ENCODE peak calls at places on chromosomes 5 and 9, in eight cellular contexts. E, U, X, F, R, N, T and H are unnamed samples.

GRCh38 chr9:136575626-136576268 is 29.9 kb upstream of the NOTCH1 start:
- DNase-seq in E (no peak), U (no peak), X (no peak), F (no peak), R (no peak), N (no peak), T (no peak), H (no peak)

GRCh38 chr5:143080407-143080806 is 310.2 kb downstream of the ARHGAP26 start:
- DNase-seq in E (no peak), U (no peak), X (no peak), F (no peak), R (no peak), N (no peak), T (no peak), H (no peak)

GRCh38 chr9:92650839-92651621 is 18.9 kb downstream of the IPPK start:
- DNase-seq in E (peak), U (no peak), X (peak), F (no peak), R (peak), N (peak), T (no peak), H (peak)

GRCh38 chr5:103389846-103390245 is 131.3 kb downstream of the MACIR start:
- DNase-seq in E (no peak), U (no peak), X (no peak), F (no peak), R (no peak), N (no peak), T (no peak), H (no peak)

GRCh38 chr5:7094626-7095025 is 301.3 kb upstream of the ADCY2 start:
- DNase-seq in E (no peak), U (no peak), X (no peak), F (no peak), R (no peak), N (no peak), T (no peak), H (peak)

GRCh38 chr5:40879163-40879942 is 29.9 kb upstream of the C7 start:
- DNase-seq in E (no peak), U (peak), X (no peak), F (no peak), R (no peak), N (no peak), T (no peak), H (peak)

GRCh38 chr9:122085260-122085659 is 7.8 kb downstream of the TTLL11 start:
- DNase-seq in E (no peak), U (no peak), X (no peak), F (no peak), R (no peak), N (no peak), T (no peak), H (no peak)

GRCh38 chr9:120579139-120579749 is 723 bp downstream of the CDK5RAP2 start:
- DNase-seq in E (no peak), U (peak), X (no peak), F (no peak), R (no peak), N (no peak), T (no peak), H (peak)

GRCh38 chr5:99285606-99286005 is 356.8 kb upstream of the CHD1 start:
- DNase-seq in E (no peak), U (no peak), X (no peak), F (no peak), R (no peak), N (no peak), T (no peak), H (no peak)

GRCh38 chr9:2210201-2210600 is 195.1 kb downstream of the SMARCA2 start:
- DNase-seq in E (no peak), U (no peak), X (no peak), F (no peak), R (no peak), N (no peak), T (no peak), H (no peak)

GRCh38 chr9:16642421-16643109 is 227.9 kb downstream of the BNC2 start:
- DNase-seq in E (no peak), U (no peak), X (no peak), F (no peak), R (no peak), N (no peak), T (no peak), H (no peak)

DNA sequence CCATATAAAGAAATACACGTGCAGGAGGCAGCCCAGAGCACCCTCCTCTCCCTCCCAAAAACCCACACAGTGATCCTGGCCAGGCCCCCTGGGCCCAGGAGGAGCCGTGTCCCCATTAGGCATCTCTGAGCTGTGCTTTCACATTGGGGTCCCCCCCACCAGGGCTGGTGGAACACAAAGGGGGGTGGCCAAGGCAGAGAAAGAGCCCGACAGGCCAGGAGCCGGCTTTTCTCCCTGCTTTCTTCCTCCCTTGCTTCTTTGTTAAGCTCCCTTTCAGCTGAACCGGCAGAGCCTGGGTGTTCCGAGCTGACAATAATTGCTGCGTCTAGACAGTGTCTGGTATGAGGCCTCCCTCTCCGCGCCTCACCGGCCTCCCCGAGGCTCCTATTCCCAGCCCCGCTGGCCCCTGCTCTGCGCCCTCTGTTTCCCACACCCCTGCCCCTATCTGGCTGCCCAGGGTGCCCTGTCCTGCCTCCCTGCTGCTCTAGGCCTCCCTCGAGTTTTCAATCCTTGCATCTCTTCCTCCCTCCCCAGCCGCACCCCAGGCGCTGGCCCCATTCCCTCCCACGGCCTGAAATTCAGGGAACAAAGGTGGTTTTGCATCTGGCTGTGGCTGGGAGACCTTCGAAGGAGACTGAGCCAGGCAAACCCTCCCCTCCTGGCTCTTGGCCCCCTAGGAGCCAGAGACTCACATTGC is 120.6 kb downstream of the C9orf50 start:
- DNase-seq in E (no peak), U (no peak), X (peak), F (no peak), R (peak), N (peak), T (peak), H (no peak)
- TF ChIP-seq POLR2A in E (no peak), U (no peak), X (no peak), F (no peak), R (no peak), N (no peak), T (no peak), H (no peak)

GRCh38 chr5:44619875-44620610 is 188.7 kb upstream of the MRPS30 start:
- DNase-seq in E (no peak), U (no peak), X (no peak), F (no peak), R (no peak), N (no peak), T (no peak), H (no peak)
- TF ChIP-seq POLR2A in E (no peak), U (no peak), X (no peak), F (no peak), R (no peak), N (no peak), T (no peak), H (no peak)

DNA sequence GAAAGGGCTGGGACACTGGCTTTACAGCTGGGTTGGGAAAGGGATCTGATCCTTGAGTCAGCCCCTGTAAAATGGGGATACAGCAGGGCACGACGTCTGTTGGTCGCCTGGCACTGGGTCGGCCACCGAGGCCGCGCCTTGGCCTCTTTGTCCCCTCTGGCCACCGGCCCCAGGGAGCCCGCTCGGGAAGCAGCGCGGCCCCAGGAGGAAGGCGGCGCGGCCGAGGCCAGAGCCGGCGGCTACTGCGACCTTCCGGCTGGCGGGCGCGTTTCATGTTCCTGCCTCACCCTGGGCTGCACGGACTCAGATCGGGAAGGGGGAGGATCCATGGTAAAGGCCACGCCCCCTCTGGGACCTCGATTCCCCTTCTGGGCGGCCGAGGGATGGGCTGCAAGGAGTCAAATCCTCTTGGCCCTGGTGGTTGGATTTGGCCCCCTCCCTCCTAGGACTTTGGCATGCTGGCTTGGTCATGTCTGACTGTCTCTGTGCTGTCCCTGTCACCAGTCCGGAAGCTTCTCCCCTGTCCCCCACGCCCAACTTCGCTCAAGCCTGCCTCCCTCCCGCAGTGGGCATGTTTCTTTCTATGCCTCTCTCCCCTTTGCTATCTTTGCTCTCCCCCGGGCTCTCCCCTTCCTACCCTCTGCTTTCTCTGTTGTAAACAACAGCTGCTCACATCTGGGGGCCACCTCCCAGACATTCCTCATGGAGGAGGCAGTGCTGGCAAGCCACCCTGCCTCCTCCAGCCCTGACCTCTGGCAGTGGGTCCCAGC is 25.8 kb downstream of the FPGS start:
- DNase-seq in E (peak), U (peak), X (peak), F (peak), R (peak), N (peak), T (peak), H (peak)
- TF ChIP-seq POLR2A in E (no peak), U (peak), X (peak), F (peak), R (peak), N (peak), T (peak), H (no peak)

GRCh38 chr5:122846051-122846567 is 696 bp downstream of the SNX24 start:
- DNase-seq in E (no peak), U (peak), X (no peak), F (no peak), R (no peak), N (no peak), T (no peak), H (peak)

GRCh38 chr5:122844136-122844915 is 1.1 kb upstream of the SNX24 start:
- DNase-seq in E (no peak), U (no peak), X (no peak), F (no peak), R (no peak), N (no peak), T (peak), H (peak)

GRCh38 chr5:122844916-122845252 is 529 bp upstream of the SNX24 start:
- DNase-seq in E (no peak), U (peak), X (no peak), F (no peak), R (no peak), N (no peak), T (peak), H (no peak)

GRCh38 chr5:122847687-122848081 is 2.3 kb downstream of the SNX24 start:
- DNase-seq in E (no peak), U (no peak), X (no peak), F (no peak), R (no peak), N (no peak), T (no peak), H (no peak)

DNA sequence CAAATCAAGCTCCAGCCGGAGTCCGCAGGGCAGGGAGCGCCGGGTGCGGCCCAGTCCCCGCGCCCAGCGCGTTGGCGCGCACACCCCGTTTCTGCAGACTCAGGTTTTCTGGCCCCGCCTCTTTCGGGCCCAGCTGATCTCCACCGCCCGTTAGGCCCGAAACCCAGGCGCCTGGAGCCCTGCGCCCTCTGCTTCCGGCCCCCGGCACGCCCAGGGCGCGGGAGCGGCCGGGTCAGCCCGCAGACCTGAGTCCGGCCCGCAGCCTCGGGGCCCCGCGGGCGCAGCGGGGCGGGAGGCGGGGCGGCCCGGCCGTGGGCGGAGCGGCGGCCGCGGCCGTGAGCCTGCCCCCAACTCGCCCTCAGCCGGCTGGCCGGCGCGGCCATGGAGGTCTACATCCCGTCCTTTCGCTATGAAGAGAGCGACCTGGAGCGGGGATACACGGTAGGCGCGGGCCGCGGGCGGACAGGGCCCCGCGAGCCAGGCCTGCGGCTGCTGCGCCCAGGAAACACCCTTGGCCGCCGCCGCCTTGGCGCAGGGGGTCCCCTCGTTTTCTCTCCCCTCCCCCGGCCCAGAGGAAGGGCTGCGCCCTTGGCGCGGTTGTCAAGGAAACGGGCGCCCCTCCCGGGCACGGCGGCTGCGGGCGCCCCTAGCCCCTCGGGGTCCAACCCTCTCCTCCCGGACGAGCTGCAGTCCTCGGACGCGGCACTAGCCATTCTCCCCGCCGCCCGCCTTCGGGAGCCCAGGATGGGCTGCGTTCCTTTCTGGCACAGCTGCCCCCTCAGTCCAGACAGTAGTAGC is at the start of gene SNX24:
- DNase-seq in E (peak), U (peak), X (peak), F (peak), R (peak), N (peak), T (peak), H (peak)
- TF ChIP-seq POLR2A in E (no peak), U (peak), X (no peak), F (no peak), R (peak), N (no peak), T (peak), H (peak)

GRCh38 chr5:10607666-10608442 is 44.0 kb downstream of the ANKRD33B start:
- DNase-seq in E (no peak), U (no peak), X (peak), F (no peak), R (peak), N (peak), T (no peak), H (peak)

GRCh38 chr5:10610058-10610457 is 46.2 kb downstream of the ANKRD33B start:
- DNase-seq in E (no peak), U (no peak), X (no peak), F (no peak), R (no peak), N (no peak), T (no peak), H (no peak)

GRCh38 chr5:10611290-10611689 is 47.4 kb downstream of the ANKRD33B start:
- DNase-seq in E (no peak), U (no peak), X (no peak), F (no peak), R (peak), N (no peak), T (no peak), H (no peak)

GRCh38 chr5:10604975-10605374 is 41.1 kb downstream of the ANKRD33B start:
- DNase-seq in E (no peak), U (no peak), X (no peak), F (no peak), R (peak), N (no peak), T (no peak), H (no peak)

DNA sequence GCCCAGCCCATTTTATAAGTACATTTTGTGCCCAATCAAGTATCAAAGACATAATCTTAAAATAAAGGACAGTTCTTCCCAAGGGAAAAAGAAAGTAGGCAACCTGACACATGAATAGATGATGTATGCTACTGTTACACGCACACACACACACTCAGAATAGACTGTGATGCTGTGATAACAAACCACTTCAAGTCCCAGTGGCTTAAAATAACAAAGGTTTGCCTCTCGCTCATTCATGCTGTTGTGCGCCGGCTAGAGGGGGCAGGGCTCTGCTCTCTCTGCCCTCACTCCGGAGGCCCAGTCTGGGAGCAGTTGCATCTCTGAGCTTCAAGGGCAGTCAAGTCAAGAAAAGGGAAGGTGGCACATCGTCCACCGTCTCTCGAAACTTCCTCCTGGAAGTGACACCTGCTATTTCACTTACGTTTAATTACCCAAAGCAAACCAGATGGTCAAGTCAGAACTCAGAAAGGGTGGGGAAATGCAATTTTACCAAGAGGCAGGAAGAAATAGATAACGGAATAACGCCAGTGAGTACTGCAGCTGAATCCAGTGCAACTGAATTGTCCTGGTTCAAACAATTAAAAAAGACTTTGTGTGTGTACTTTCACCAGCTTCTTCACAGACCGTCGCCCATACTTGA is 43.3 kb downstream of the ANKRD33B start:
- DNase-seq in E (no peak), U (no peak), X (no peak), F (no peak), R (peak), N (no peak), T (no peak), H (peak)
- TF ChIP-seq POLR2A in E (no peak), U (no peak), X (no peak), F (no peak), R (no peak), N (no peak), T (no peak), H (no peak)

DNA sequence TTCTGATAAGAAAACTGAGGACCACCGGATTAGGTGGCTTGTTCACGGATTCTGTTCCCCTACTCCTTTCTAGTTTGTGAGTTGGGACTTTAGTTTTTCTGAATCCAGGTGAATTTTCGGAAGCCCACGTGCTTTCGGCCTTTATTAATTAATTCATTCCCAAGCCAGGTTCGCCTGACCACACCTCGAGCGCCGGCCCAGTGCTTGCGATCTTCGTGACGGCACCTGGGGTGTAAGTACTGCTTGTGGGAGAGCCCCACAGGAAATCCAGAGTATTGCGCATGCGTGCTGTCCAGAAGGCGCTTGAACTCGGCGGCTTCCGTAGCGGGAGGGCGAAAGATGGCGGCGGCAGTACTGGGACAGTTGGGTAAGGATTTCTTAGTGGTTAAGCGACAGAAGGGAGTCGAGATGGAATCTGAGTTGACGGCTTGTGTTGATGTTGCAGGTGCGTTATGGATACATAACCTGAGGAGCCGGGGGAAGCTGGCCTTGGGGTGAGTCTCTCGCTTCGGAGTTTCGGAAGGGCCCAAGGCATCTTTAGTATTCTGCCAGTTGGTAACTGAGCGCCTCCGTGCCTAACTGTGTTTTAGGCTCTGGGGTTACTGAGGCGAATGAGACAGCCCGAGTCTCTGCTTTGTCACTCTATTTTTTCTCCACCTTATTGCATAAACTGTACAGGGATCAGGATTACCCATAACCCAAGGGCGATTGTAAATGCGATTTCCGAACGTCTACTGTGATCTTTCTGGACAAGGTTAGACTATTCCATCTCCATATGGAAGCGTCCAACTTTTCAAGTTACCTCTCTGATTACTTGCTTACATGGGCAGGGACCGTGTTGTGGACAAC is at the start of gene MRPL22:
- DNase-seq in E (peak), U (peak), X (peak), F (peak), R (peak), N (peak), T (peak), H (peak)
- TF ChIP-seq POLR2A in E (peak), U (peak), X (peak), F (no peak), R (peak), N (no peak), T (peak), H (peak)